ENCODE peak calls at places on chromosomes 5 and 9, in eight cellular contexts. P is GDM1; Y is Right ventricle myocardium superior; B is left cardiac atrium; R is progenitor cell of endocrine pancreas; U is stimulated activated CD4-positive, alpha-beta T cell treated with anti-CD3 and anti-CD28 coated beads, Interleukin-2, amount 100 ng/mL, for 48 hours; J is H7; L is choroid plexus epithelial cell. N is an unnamed sample.

GRCh38 chr9:107481035-107481434 is 8.5 kb downstream of the KLF4 start:
- DNase-seq in P (no peak), Y (no peak), B (no peak), R (no peak), U (no peak), J (no peak), L (peak), N (no peak)

GRCh38 chr9:96417610-96418073 is 528 bp downstream of the ZNF367 start:
- DNase-seq in P (no peak), Y (peak), B (peak), R (peak), U (peak), J (no peak), L (no peak), N (peak)

GRCh38 chr5:94777163-94777885 is 158.9 kb downstream of the SLF1 start:
- DNase-seq in P (no peak), Y (no peak), B (no peak), R (no peak), U (no peak), J (no peak), L (no peak), N (no peak)

GRCh38 chr5:180303226-180304015 is 11.5 kb upstream of the MAPK9 start:
- DNase-seq in P (no peak), Y (no peak), B (no peak), R (no peak), U (no peak), J (no peak), L (no peak), N (no peak)

GRCh38 chr5:96157077-96157780 is 195.6 kb upstream of the ELL2 start:
- DNase-seq in P (no peak), Y (no peak), B (no peak), R (no peak), U (no peak), J (no peak), L (no peak), N (peak)

GRCh38 chr9:36138496-36138895 is 2.0 kb downstream of the GLIPR2 start:
- DNase-seq in P (no peak), Y (no peak), B (no peak), R (no peak), U (no peak), J (no peak), L (no peak), N (no peak)

GRCh38 chr5:14296533-14297331 is 153.6 kb downstream of the TRIO start:
- DNase-seq in P (no peak), Y (no peak), B (no peak), R (no peak), U (no peak), J (no peak), L (no peak), N (no peak)

GRCh38 chr5:170143710-170144109 is 38.0 kb downstream of the FOXI1 start:
- DNase-seq in P (no peak), Y (no peak), B (no peak), R (no peak), U (no peak), J (no peak), L (no peak), N (no peak)

GRCh38 chr9:104025945-104026344 is 68.2 kb upstream of the SMC2 start:
- DNase-seq in P (no peak), Y (no peak), B (no peak), R (no peak), U (no peak), J (no peak), L (peak), N (no peak)

GRCh38 chr9:119758241-119758640 is 389.0 kb upstream of the BRINP1 start:
- DNase-seq in P (no peak), Y (no peak), B (no peak), R (no peak), U (no peak), J (no peak), L (no peak), N (no peak)

N was measured in left colon.